ENCODE peak calls at places on chromosomes 4 and X, in four cellular contexts. H, I, V and M are unnamed samples.

GRCh38 chrX:96407043-96407442 is 277.6 kb upstream of the DIAPH2 start:
- DNase-seq in H (no peak), I (no peak), V (peak), M (peak)

GRCh38 chrX:122739770-122740169 is 444.3 kb upstream of the GRIA3 start:
- DNase-seq in H (no peak), I (no peak), V (no peak), M (no peak)

GRCh38 chr4:23614284-23614892 is 275.5 kb downstream of the PPARGC1A start:
- DNase-seq in H (no peak), I (no peak), V (peak), M (no peak)

GRCh38 chr4:82710202-82710929 is 88.2 kb downstream of the SCD5 start:
- DNase-seq in H (no peak), I (no peak), V (no peak), M (peak)

GRCh38 chr4:24033626-24034025 is 143.8 kb upstream of the PPARGC1A start:
- DNase-seq in H (no peak), I (no peak), V (peak), M (no peak)

GRCh38 chr4:155679343-155679742 is 12.7 kb downstream of the GUCY1A1 start:
- DNase-seq in H (no peak), I (no peak), V (peak), M (no peak)

GRCh38 chr4:31141141-31141811 is 421.1 kb downstream of the PCDH7 start:
- DNase-seq in H (no peak), I (no peak), V (no peak), M (no peak)

GRCh38 chr4:54439831-54440243 is 210.7 kb downstream of the PDGFRA start:
- DNase-seq in H (peak), I (no peak), V (peak), M (peak)

GRCh38 chr4:180840142-180840541 is 1403.1 kb upstream of the TENM3 start:
- DNase-seq in H (no peak), I (no peak), V (no peak), M (no peak)

GRCh38 chrX:140440891-140441290 is 64.0 kb downstream of the SOX3 start:
- DNase-seq in H (no peak), I (no peak), V (peak), M (no peak)

GRCh38 chr4:101651778-101652177 is 138.8 kb upstream of the BANK1 start:
- DNase-seq in H (no peak), I (no peak), V (no peak), M (no peak)

GRCh38 chr4:176044589-176044951 is 21.1 kb upstream of the WDR17 start:
- DNase-seq in H (no peak), I (no peak), V (peak), M (no peak)

GRCh38 chr4:39714171-39714570 is 16.2 kb downstream of the UBE2K start:
- DNase-seq in H (no peak), I (no peak), V (no peak), M (no peak)

GRCh38 chr4:3766791-3767561 is 791 bp downstream of the ADRA2C start:
- DNase-seq in H (no peak), I (no peak), V (no peak), M (no peak)

GRCh38 chr4:153156263-153156662 is 48.0 kb upstream of the TRIM2 start:
- DNase-seq in H (peak), I (no peak), V (no peak), M (no peak)

GRCh38 chr4:76892601-76893000 is 5.3 kb downstream of the SOWAHB start:
- DNase-seq in H (no peak), I (no peak), V (peak), M (no peak)

GRCh38 chr4:88189881-88190585 is 31.6 kb upstream of the ABCG2 start:
- DNase-seq in H (no peak), I (no peak), V (no peak), M (no peak)

GRCh38 chr4:183360161-183360919 is 38.1 kb upstream of the CLDN24 start:
- DNase-seq in H (no peak), I (no peak), V (peak), M (no peak)

GRCh38 chr4:16111533-16111932 is 27.7 kb upstream of the PROM1 start:
- DNase-seq in H (no peak), I (no peak), V (no peak), M (no peak)

GRCh38 chr4:118969359-118969758 is 80.7 kb downstream of the SYNPO2 start:
- DNase-seq in H (no peak), I (no peak), V (peak), M (peak)

GRCh38 chrX:15336023-15336413 is 695 bp upstream of the PIGA start:
- DNase-seq in H (peak), I (no peak), V (peak), M (peak)

GRCh38 chr4:7618361-7618760 is 183.6 kb upstream of the PSAPL1 start:
- DNase-seq in H (no peak), I (no peak), V (no peak), M (no peak)

GRCh38 chr4:74682567-74683359 is 111.6 kb downstream of the BTC start:
- DNase-seq in H (peak), I (no peak), V (peak), M (peak)

GRCh38 chr4:24477919-24478318 is 106.4 kb downstream of the DHX15 start:
- DNase-seq in H (no peak), I (no peak), V (peak), M (peak)

GRCh38 chr4:104493071-104493831 is 1.4 kb downstream of the CXXC4 start:
- DNase-seq in H (no peak), I (no peak), V (no peak), M (no peak)

GRCh38 chr4:161642708-161643107 is 521.1 kb downstream of the FSTL5 start:
- DNase-seq in H (no peak), I (no peak), V (no peak), M (peak)

GRCh38 chr4:42361475-42361874 is 35.8 kb upstream of the SHISA3 start:
- DNase-seq in H (no peak), I (no peak), V (no peak), M (no peak)

GRCh38 chrX:2342281-2342688 is 158.5 kb downstream of the DHRSX start:
- DNase-seq in H (no peak), I (no peak), V (no peak), M (no peak)

GRCh38 chrX:20477836-20478532 is 211.3 kb upstream of the RPS6KA3 start:
- DNase-seq in H (no peak), I (no peak), V (no peak), M (no peak)

GRCh38 chrX:68114573-68115199 is 318.6 kb downstream of the OPHN1 start:
- DNase-seq in H (no peak), I (no peak), V (peak), M (no peak)

GRCh38 chrX:87299563-87300160 is 217.9 kb upstream of the KLHL4 start:
- DNase-seq in H (peak), I (no peak), V (peak), M (peak)

GRCh38 chr4:55364691-55365346 is 18.8 kb downstream of the SRD5A3 start:
- DNase-seq in H (no peak), I (no peak), V (no peak), M (peak)

GRCh38 chr4:146342600-146343192 is 128.4 kb downstream of the REELD1 start:
- DNase-seq in H (peak), I (no peak), V (peak), M (peak)

GRCh38 chrX:120365320-120365719 is 3.4 kb downstream of the ATP1B4 start:
- DNase-seq in H (peak), I (no peak), V (no peak), M (peak)

GRCh38 chr4:19756661-19757060 is 495.0 kb upstream of the SLIT2 start:
- DNase-seq in H (no peak), I (no peak), V (no peak), M (no peak)

GRCh38 chr4:74450298-74450683 is 5.4 kb downstream of the AREG start:
- DNase-seq in H (no peak), I (no peak), V (no peak), M (no peak)

GRCh38 chr4:80185787-80186548 is 11.3 kb upstream of the PRDM8 start:
- DNase-seq in H (no peak), I (no peak), V (peak), M (no peak)

GRCh38 chrX:115616943-115617563 is 56.1 kb downstream of the PLS3 start:
- DNase-seq in H (no peak), I (peak), V (peak), M (peak)

GRCh38 chrX:81206471-81206870 is 4.6 kb downstream of the SH3BGRL start:
- DNase-seq in H (no peak), I (no peak), V (no peak), M (no peak)

DNA sequence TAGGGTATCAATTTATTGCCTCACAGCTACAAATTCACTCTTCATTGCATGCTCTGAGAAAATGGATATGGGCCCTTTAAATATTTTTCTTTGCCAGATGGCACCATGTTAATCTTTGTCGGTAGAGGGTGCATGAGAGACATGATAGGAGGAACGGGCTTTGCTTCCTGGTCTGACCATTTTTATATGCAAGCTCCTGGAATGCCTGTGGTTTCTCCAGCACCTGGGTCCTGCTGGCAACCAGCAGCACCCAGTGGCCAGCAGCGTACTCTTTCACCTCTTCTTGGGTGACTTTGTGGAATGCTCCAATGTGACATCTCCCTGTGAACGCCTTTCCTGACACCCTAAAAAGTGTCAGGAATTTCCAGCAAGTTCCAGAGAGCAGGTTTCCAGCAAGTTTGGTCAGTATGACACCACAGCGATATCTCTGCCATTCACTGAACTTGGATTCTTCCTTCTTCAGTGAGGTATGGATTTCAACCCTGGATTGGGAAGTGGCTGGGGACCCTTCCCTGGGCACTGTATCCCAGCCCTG is 140.3 kb upstream of the PGRMC2 start:
- DNase-seq in H (peak), I (no peak), V (peak), M (peak)
- TF ChIP-seq FOS in H (no peak), I (no peak), V (no peak), M (no peak)

DNA sequence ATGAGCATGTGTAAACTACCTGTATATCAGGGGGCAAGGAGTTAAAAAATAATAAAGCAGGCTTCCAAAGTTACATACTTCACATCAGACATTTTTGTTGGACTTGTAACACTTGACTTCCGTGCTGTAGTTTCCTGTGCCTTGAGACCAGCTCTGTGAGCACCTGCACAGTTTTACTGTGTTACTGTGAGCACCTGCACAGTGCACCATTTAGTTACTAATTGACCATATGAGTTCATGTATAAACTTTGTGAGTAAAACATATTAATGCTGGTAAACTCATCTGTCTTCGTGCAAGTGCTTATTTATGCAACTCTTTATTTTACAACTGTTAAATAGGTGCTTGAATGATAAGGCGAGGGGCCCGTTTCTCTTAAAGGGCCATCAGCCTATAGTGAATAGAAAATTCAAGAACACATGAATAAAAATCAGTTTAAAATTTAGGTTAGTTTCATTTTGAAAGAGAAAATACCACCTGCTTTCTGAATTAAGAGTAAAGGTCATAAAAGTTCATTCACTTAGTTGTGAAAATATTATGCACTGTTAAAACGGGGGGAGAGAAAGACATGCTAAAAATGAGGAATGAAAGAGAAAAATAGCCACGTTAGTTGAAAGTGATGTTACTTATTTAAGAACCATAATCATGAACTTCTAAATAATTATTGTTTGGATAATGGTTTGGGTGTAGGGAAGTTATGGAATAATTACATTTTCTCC is 42.4 kb downstream of the USP9X start:
- DNase-seq in H (no peak), I (no peak), V (no peak), M (no peak)
- TF ChIP-seq FOS in H (no peak), I (no peak), V (no peak), M (no peak)

DNA sequence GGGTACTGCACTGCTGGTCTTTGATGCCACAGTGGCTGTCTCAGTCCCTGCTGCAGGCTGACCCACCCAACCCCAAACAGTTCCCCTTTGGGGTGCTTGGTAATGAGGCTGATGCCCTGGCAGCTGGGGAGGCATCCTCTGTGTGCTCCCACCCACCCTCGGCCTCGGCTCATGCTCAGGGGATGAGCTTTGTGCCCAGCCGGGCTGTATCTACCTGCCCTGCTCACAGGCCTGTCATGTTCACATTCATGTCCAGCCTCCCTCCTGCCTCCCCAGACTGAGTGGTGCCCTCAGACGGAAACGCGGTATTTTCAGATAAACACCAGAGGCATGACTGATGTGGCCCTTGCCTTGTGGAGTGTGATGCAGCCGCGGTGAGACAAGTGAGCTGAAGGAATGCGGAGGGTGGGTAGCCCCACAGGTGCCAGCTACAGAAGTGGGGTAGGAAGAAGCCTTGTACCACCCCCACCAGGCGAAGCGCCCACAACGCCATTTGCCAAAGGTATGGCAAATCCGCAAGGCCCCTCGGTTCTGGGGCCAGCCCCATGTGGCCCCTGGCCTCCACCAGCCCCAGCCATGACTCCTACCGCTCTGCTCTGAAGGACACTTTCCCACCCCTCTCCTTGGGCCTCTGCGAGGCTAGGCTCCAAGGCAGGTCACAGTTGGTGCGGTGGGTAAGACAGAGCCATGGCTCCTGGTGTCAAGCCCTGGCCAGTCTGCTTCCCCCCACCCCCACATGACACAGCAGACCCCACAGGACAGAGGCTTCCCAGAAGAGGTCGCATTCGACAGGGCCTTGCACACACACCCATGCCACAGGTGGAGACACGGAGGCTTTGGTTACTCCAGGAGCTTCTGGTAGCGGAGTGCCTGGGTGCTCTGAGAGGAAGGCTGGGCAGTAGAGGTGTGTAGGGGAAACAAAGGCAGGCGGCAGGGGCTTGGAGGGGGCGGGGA is 1.8 kb upstream of the RENBP start:
- DNase-seq in H (no peak), I (no peak), V (no peak), M (no peak)
- TF ChIP-seq FOS in H (no peak), I (no peak), V (no peak), M (no peak)

GRCh38 chrX:65034292-65034640 is 58.0 kb upstream of the ZC4H2 start:
- DNase-seq in H (no peak), I (no peak), V (no peak), M (no peak)
- TF ChIP-seq FOS in H (no peak), I (no peak), V (no peak), M (no peak)

GRCh38 chrX:75746891-75747639 is 38.0 kb downstream of the MAGEE2 start:
- DNase-seq in H (no peak), I (no peak), V (no peak), M (no peak)
- TF ChIP-seq FOS in H (no peak), I (no peak), V (no peak), M (no peak)

DNA sequence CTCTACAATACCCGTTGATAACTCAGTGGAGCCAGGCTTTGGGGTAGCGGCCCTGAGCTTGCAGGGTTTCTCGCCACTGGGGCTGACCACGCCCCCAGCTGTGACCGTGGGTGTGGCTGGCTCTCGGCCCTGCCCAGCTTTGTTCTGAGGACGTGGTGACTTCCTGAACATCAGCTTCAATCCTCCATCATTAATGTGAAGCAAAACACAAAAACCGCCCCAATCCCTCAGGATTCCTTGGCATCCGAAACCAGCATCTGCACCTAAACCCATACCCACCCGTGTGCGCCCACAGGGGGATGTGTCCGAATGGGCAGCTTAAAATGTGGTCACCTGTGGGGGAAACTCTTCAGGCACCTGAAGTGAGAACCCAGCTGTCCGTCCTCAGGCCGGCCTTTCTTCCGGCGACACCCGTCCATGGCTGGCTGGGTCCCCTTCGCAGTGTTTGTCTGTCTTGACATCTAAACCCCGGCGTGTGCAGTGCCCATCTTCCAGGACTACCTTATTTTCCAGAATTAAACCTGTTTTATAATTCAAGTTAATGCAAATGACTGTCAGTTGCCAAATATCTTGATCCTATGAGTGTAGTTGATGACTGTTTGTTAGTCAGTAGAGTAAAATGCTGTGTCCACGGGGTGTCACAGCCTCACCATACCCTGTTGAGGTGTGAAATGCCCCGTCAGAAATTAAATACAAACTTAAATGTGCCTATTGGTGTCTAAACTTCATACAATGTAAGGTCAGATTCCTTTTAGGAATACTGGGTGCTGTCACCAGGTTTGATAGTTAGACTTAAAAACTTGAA is 27.3 kb downstream of the NELFA start:
- DNase-seq in H (peak), I (no peak), V (peak), M (no peak)
- TF ChIP-seq FOS in H (no peak), I (no peak), V (no peak), M (no peak)

GRCh38 chrX:134512566-134512965 is 52.6 kb downstream of the HPRT1 start:
- DNase-seq in H (no peak), I (no peak), V (peak), M (peak)
- TF ChIP-seq FOS in H (no peak), I (no peak), V (peak), M (no peak)

GRCh38 chrX:155864655-155865054 is 16.5 kb upstream of the VAMP7 start:
- DNase-seq in H (no peak), I (no peak), V (no peak), M (no peak)
- TF ChIP-seq FOS in H (no peak), I (no peak), V (no peak), M (no peak)

GRCh38 chrX:10174051-10174450 is 17.3 kb downstream of the CLCN4 start:
- DNase-seq in H (no peak), I (no peak), V (no peak), M (no peak)

GRCh38 chrX:10177004-10177396 is 20.2 kb downstream of the CLCN4 start:
- DNase-seq in H (no peak), I (no peak), V (no peak), M (no peak)

GRCh38 chrX:10174810-10175209 is 18.0 kb downstream of the CLCN4 start:
- DNase-seq in H (no peak), I (no peak), V (peak), M (no peak)

GRCh38 chrX:10176121-10177003 is 19.6 kb downstream of the CLCN4 start:
- DNase-seq in H (no peak), I (no peak), V (no peak), M (no peak)

DNA sequence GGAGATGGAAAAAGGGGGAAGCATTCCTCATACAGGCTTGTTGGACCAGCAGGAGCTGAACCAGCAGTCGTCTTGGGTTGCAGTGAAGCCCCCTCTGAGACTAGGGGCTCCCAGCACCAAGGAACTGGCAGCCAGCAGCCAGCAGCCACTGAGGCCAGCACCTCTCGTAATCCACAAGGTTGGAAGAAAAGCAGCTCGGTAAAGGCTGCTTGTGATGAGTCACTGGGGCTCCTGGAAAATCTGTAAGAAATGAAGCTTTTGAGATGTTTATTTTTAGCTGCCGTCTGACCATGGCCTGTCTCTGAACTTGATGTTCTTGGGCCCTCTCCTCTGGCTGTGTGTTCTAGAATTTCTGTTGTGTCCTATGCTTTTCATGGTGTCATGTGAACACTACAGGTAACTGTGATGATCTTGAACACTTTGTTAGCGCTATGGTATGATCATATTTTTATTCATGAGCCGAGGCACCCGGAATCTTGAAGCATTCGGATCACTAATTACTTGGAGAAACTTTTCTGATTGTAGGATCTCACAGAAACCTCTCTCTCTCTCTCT is 18.6 kb downstream of the CLCN4 start:
- DNase-seq in H (no peak), I (no peak), V (peak), M (peak)
- TF ChIP-seq FOS in H (no peak), I (no peak), V (peak), M (no peak)